ENCODE peak calls at places on chromosomes 13 and 19, in eight cellular contexts. Z is thoracic aorta, O is adrenal gland, G is suprapubic skin, F is AG04450, Y is Caco-2, D is Peyer's patch, E is esophagus squamous epithelium. U is an unnamed sample.
A peak's percentile ranks its signal among the peaks of the same experiment; 100 is the strongest.

GRCh38 chr13:72181661-72182060 is 314.7 kb upstream of the DACH1 start:
- DNase-seq in G (no peak), O (no peak), F (no peak), Y (no peak), D (no peak), Z (no peak), E (no peak), U (no peak)

GRCh38 chr19:6091771-6092291 is 18.5 kb downstream of the RFX2 start:
- DNase-seq in Z (no peak), E (no peak), G (no peak), O (no peak), D (no peak), Y (no peak), F (no peak), U (no peak)

GRCh38 chr13:30690282-30691188 is 44.8 kb upstream of the ALOX5AP start:
- DNase-seq in Z (no peak), O (peak; percentile 59), E (no peak), D (peak; percentile 65), Y (no peak), F (peak; percentile 99), G (peak; percentile 85), U (peak; percentile 93)

GRCh38 chr19:5684694-5685430 is 4.0 kb downstream of the HSD11B1L start:
- DNase-seq in F (no peak), D (no peak), G (no peak), Y (no peak), Z (no peak), E (no peak), O (peak; percentile 42), U (no peak)

GRCh38 chr13:100262404-100262803 is 173.5 kb downstream of the PCCA start:
- DNase-seq in E (no peak), F (no peak), Z (no peak), O (no peak), Y (no peak), G (no peak), D (no peak), U (no peak)

GRCh38 chr13:99289674-99290337 is 17.4 kb downstream of the GPR183 start:
- DNase-seq in D (no peak), F (no peak), O (no peak), Y (no peak), E (no peak), G (no peak), Z (no peak), U (no peak)

GRCh38 chr19:46722004-46722380 is 5.1 kb upstream of the PRKD2 start:
- DNase-seq in E (no peak), Z (no peak), G (no peak), D (no peak), Y (peak; percentile 37), F (no peak), O (no peak), U (no peak)

GRCh38 chr13:21176982-21177284 is 475 bp downstream of the MRPL57 start:
- DNase-seq in Z (no peak), D (no peak), G (no peak), E (no peak), F (no peak), O (no peak), Y (no peak), U (no peak)

GRCh38 chr13:114049026-114049425 is 75.2 kb upstream of the C13orf46 start:
- DNase-seq in Z (no peak), Y (no peak), O (no peak), G (no peak), E (no peak), F (no peak), D (no peak), U (no peak)

GRCh38 chr13:21580736-21581135 is 23.2 kb downstream of the MICU2 start:
- DNase-seq in O (no peak), Z (no peak), D (no peak), E (no peak), Y (no peak), F (no peak), G (no peak), U (no peak)

GRCh38 chr13:112760931-112761330 is 71.1 kb downstream of the ATP11A start:
- DNase-seq in E (no peak), O (no peak), G (no peak), Y (no peak), D (no peak), F (no peak), Z (no peak), U (no peak)
- H3K4me3 ChIP-seq in E (peak overlapping the region; percentile 36), O (no peak overlapping the region), G (no peak overlapping the region), Y (no peak overlapping the region), D (no peak overlapping the region), F (peak overlapping the region; percentile 32), Z (no peak overlapping the region), U (peak overlapping the region; percentile 50)

DNA sequence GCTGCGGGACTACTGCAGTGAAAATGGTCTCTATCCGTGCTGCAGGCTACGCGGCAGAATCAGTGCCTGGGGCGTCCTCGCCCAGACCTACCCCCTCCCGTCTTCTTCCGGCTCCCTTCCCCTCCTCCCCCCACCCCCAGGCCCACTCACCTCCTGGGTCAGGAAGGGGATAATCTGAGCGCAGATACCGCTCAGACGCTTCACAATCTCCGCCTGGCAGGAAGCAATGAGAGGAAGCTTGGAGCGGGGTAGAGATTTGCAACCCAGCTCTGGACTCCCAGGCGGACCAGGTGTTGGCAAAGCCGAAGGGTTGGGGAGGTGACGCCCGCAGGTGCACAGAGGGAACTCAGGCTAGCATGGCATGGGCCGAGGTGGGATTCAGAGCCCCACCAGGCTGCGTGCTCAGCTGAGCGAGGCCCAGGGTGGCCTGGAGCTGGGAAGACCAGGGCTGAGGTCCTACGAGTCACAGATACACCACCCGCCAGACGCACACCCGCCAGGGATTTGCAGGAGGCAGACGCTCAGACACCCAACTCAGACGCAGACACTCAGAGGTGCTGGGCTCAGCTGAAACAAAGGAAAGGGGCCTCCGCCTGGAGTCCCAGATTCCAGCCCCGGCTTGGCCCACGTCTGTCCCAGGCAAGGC is 4.1 kb downstream of the TLE2 start:
- DNase-seq in Z (no peak), F (no peak), D (no peak), G (no peak), E (no peak), O (no peak), Y (no peak), U (no peak)
- H3K4me3 ChIP-seq in Z (no peak overlapping the region), F (no peak overlapping the region), D (no peak overlapping the region), G (no peak overlapping the region), E (no peak overlapping the region), O (no peak overlapping the region), Y (no peak overlapping the region), U (no peak overlapping the region)

DNA sequence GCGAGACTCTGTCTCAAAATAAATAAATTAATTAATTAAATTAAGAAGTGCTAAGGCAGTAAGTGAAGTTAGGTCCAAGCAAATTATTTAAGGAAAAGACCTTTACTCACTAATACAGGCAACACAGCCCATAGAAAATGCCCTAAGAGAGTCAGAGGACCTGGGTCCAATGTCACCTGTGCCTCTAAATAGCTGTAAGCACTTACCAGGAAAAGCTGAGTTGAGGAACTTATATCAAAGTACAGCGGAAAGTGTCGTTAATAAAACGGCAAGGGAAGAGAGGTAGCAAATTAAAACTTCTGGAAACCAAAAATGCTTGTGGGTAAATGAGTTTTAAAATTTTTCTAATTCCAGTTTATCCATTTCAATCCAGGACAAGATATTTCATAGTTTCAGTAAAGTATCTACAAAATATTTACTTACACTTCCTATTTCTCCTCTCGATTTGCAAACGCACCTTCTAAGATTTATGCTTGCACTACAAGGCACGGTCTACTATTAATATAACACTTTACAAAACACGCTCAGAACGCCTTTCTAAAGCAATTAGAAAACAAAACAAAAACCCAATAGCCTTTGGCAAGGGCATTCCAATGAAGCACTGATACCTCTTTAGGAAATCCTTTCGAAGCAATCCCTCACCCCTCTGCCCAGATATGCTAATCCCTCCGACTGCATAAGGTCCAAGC is 967 bp downstream of the VPS36 start:
- DNase-seq in D (no peak), E (no peak), Z (no peak), Y (no peak), F (no peak), O (no peak), G (no peak), U (no peak)
- H3K4me3 ChIP-seq in D (peak overlapping the region; percentile 62), E (peak overlapping the region; percentile 96), Z (peak overlapping the region; percentile 80), Y (peak overlapping the region; percentile 89), F (peak overlapping the region; percentile 87), O (peak overlapping the region; percentile 42), G (peak overlapping the region; percentile 79), U (peak overlapping the region; percentile 81)

GRCh38 chr19:12788025-12788681 is 3.1 kb upstream of the JUNB start:
- DNase-seq in Y (no peak), F (no peak), O (no peak), D (no peak), Z (no peak), G (no peak), E (no peak), U (no peak)
- H3K4me3 ChIP-seq in Y (peak overlapping the region; percentile 41), F (peak overlapping the region; percentile 46), O (no peak overlapping the region), D (no peak overlapping the region), Z (peak overlapping the region; percentile 91), G (peak overlapping the region; percentile 88), E (peak overlapping the region; percentile 89), U (peak overlapping the region; percentile 92)

U was measured in esophagus muscularis mucosa.